ENCODE peak calls at places on chromosomes 11 and 22, in five cellular contexts. One of them, this sample, is unnamed.

GRCh38 chr11:120337133-120337895 is 1.1 kb downstream of the ARHGEF12 start:
- DNase-seq in HCT116: no peak
- DNase-seq in stimulated activated CD8-positive, alpha-beta memory T cell treated with anti-CD3 and anti-CD28 coated beads, Interleukin-4, amount 100 ng/mL, for 48 hours: peak; percentile 45
- DNase-seq in activated CD8-positive, alpha-beta memory T cell treated with anti-CD3 and anti-CD28 coated beads, Interleukin-2, amount 50 U/mL, for 4 hours: no peak
- DNase-seq in CD8-positive, alpha-beta T cell: peak; percentile 14
- DNase-seq in this sample: no peak

GRCh38 chr22:29450222-29450621 is 11.8 kb downstream of the RFPL1 start:
- DNase-seq in HCT116: no peak
- DNase-seq in stimulated activated CD8-positive, alpha-beta memory T cell treated with anti-CD3 and anti-CD28 coated beads, Interleukin-4, amount 100 ng/mL, for 48 hours: no peak
- DNase-seq in activated CD8-positive, alpha-beta memory T cell treated with anti-CD3 and anti-CD28 coated beads, Interleukin-2, amount 50 U/mL, for 4 hours: no peak
- DNase-seq in CD8-positive, alpha-beta T cell: no peak
- DNase-seq in this sample: no peak

GRCh38 chr11:1919428-1920127 is at the start of gene TNNT3:
- DNase-seq in HCT116: no peak
- DNase-seq in stimulated activated CD8-positive, alpha-beta memory T cell treated with anti-CD3 and anti-CD28 coated beads, Interleukin-4, amount 100 ng/mL, for 48 hours: no peak
- DNase-seq in activated CD8-positive, alpha-beta memory T cell treated with anti-CD3 and anti-CD28 coated beads, Interleukin-2, amount 50 U/mL, for 4 hours: no peak
- DNase-seq in CD8-positive, alpha-beta T cell: no peak
- DNase-seq in this sample: no peak

GRCh38 chr11:20154381-20154780 is 5.9 kb downstream of the DBX1 start:
- DNase-seq in HCT116: no peak
- DNase-seq in stimulated activated CD8-positive, alpha-beta memory T cell treated with anti-CD3 and anti-CD28 coated beads, Interleukin-4, amount 100 ng/mL, for 48 hours: no peak
- DNase-seq in activated CD8-positive, alpha-beta memory T cell treated with anti-CD3 and anti-CD28 coated beads, Interleukin-2, amount 50 U/mL, for 4 hours: no peak
- DNase-seq in CD8-positive, alpha-beta T cell: no peak
- DNase-seq in this sample: no peak

GRCh38 chr11:114307524-114308203 is 11.5 kb downstream of the NNMT start:
- DNase-seq in HCT116: no peak
- DNase-seq in stimulated activated CD8-positive, alpha-beta memory T cell treated with anti-CD3 and anti-CD28 coated beads, Interleukin-4, amount 100 ng/mL, for 48 hours: no peak
- DNase-seq in activated CD8-positive, alpha-beta memory T cell treated with anti-CD3 and anti-CD28 coated beads, Interleukin-2, amount 50 U/mL, for 4 hours: no peak
- DNase-seq in CD8-positive, alpha-beta T cell: no peak
- DNase-seq in this sample: no peak

GRCh38 chr11:72352859-72353551 is 81.3 kb downstream of the CLPB start:
- DNase-seq in HCT116: no peak
- DNase-seq in stimulated activated CD8-positive, alpha-beta memory T cell treated with anti-CD3 and anti-CD28 coated beads, Interleukin-4, amount 100 ng/mL, for 48 hours: peak; percentile 34
- DNase-seq in activated CD8-positive, alpha-beta memory T cell treated with anti-CD3 and anti-CD28 coated beads, Interleukin-2, amount 50 U/mL, for 4 hours: no peak
- DNase-seq in CD8-positive, alpha-beta T cell: no peak
- DNase-seq in this sample: no peak

GRCh38 chr11:101299210-101299609 is 169.6 kb upstream of the PGR start:
- DNase-seq in HCT116: no peak
- DNase-seq in stimulated activated CD8-positive, alpha-beta memory T cell treated with anti-CD3 and anti-CD28 coated beads, Interleukin-4, amount 100 ng/mL, for 48 hours: no peak
- DNase-seq in activated CD8-positive, alpha-beta memory T cell treated with anti-CD3 and anti-CD28 coated beads, Interleukin-2, amount 50 U/mL, for 4 hours: no peak
- DNase-seq in CD8-positive, alpha-beta T cell: no peak
- DNase-seq in this sample: no peak

GRCh38 chr22:47164514-47165337 is 402.3 kb downstream of the TBC1D22A start:
- DNase-seq in HCT116: no peak
- DNase-seq in stimulated activated CD8-positive, alpha-beta memory T cell treated with anti-CD3 and anti-CD28 coated beads, Interleukin-4, amount 100 ng/mL, for 48 hours: no peak
- DNase-seq in activated CD8-positive, alpha-beta memory T cell treated with anti-CD3 and anti-CD28 coated beads, Interleukin-2, amount 50 U/mL, for 4 hours: no peak
- DNase-seq in CD8-positive, alpha-beta T cell: no peak
- DNase-seq in this sample: no peak

GRCh38 chr11:121214861-121215260 is 77.7 kb upstream of the SC5D start:
- DNase-seq in HCT116: no peak
- DNase-seq in stimulated activated CD8-positive, alpha-beta memory T cell treated with anti-CD3 and anti-CD28 coated beads, Interleukin-4, amount 100 ng/mL, for 48 hours: no peak
- DNase-seq in activated CD8-positive, alpha-beta memory T cell treated with anti-CD3 and anti-CD28 coated beads, Interleukin-2, amount 50 U/mL, for 4 hours: no peak
- DNase-seq in CD8-positive, alpha-beta T cell: no peak
- DNase-seq in this sample: no peak

GRCh38 chr22:38107692-38108515 is 2.6 kb downstream of the BAIAP2L2 start:
- DNase-seq in HCT116: no peak
- DNase-seq in stimulated activated CD8-positive, alpha-beta memory T cell treated with anti-CD3 and anti-CD28 coated beads, Interleukin-4, amount 100 ng/mL, for 48 hours: no peak
- DNase-seq in activated CD8-positive, alpha-beta memory T cell treated with anti-CD3 and anti-CD28 coated beads, Interleukin-2, amount 50 U/mL, for 4 hours: no peak
- DNase-seq in CD8-positive, alpha-beta T cell: no peak
- DNase-seq in this sample: no peak

GRCh38 chr11:85756401-85757200 is 54.3 kb downstream of the SYTL2 start:
- DNase-seq in HCT116: no peak
- DNase-seq in stimulated activated CD8-positive, alpha-beta memory T cell treated with anti-CD3 and anti-CD28 coated beads, Interleukin-4, amount 100 ng/mL, for 48 hours: no peak
- DNase-seq in activated CD8-positive, alpha-beta memory T cell treated with anti-CD3 and anti-CD28 coated beads, Interleukin-2, amount 50 U/mL, for 4 hours: peak; percentile 51
- DNase-seq in CD8-positive, alpha-beta T cell: peak; percentile 47
- DNase-seq in this sample: peak; percentile 94

GRCh38 chr11:10492084-10492483 is 37.0 kb downstream of the AMPD3 start:
- DNase-seq in HCT116: no peak
- DNase-seq in stimulated activated CD8-positive, alpha-beta memory T cell treated with anti-CD3 and anti-CD28 coated beads, Interleukin-4, amount 100 ng/mL, for 48 hours: no peak
- DNase-seq in activated CD8-positive, alpha-beta memory T cell treated with anti-CD3 and anti-CD28 coated beads, Interleukin-2, amount 50 U/mL, for 4 hours: no peak
- DNase-seq in CD8-positive, alpha-beta T cell: no peak
- DNase-seq in this sample: no peak

GRCh38 chr11:128615076-128615475 is 27.7 kb upstream of the ETS1 start:
- DNase-seq in HCT116: no peak
- DNase-seq in stimulated activated CD8-positive, alpha-beta memory T cell treated with anti-CD3 and anti-CD28 coated beads, Interleukin-4, amount 100 ng/mL, for 48 hours: no peak
- DNase-seq in activated CD8-positive, alpha-beta memory T cell treated with anti-CD3 and anti-CD28 coated beads, Interleukin-2, amount 50 U/mL, for 4 hours: no peak
- DNase-seq in CD8-positive, alpha-beta T cell: no peak
- DNase-seq in this sample: no peak

GRCh38 chr22:42799462-42800405 is 57.3 kb downstream of the ARFGAP3 start:
- DNase-seq in HCT116: no peak
- DNase-seq in stimulated activated CD8-positive, alpha-beta memory T cell treated with anti-CD3 and anti-CD28 coated beads, Interleukin-4, amount 100 ng/mL, for 48 hours: no peak
- DNase-seq in activated CD8-positive, alpha-beta memory T cell treated with anti-CD3 and anti-CD28 coated beads, Interleukin-2, amount 50 U/mL, for 4 hours: no peak
- DNase-seq in CD8-positive, alpha-beta T cell: no peak
- DNase-seq in this sample: no peak

GRCh38 chr11:11178671-11179070 is 174.4 kb downstream of the CSNK2A3 start:
- DNase-seq in HCT116: no peak
- DNase-seq in stimulated activated CD8-positive, alpha-beta memory T cell treated with anti-CD3 and anti-CD28 coated beads, Interleukin-4, amount 100 ng/mL, for 48 hours: no peak
- DNase-seq in activated CD8-positive, alpha-beta memory T cell treated with anti-CD3 and anti-CD28 coated beads, Interleukin-2, amount 50 U/mL, for 4 hours: no peak
- DNase-seq in CD8-positive, alpha-beta T cell: no peak
- DNase-seq in this sample: no peak

GRCh38 chr11:122393209-122393850 is 262.2 kb upstream of the UBASH3B start:
- DNase-seq in HCT116: no peak
- DNase-seq in stimulated activated CD8-positive, alpha-beta memory T cell treated with anti-CD3 and anti-CD28 coated beads, Interleukin-4, amount 100 ng/mL, for 48 hours: no peak
- DNase-seq in activated CD8-positive, alpha-beta memory T cell treated with anti-CD3 and anti-CD28 coated beads, Interleukin-2, amount 50 U/mL, for 4 hours: no peak
- DNase-seq in CD8-positive, alpha-beta T cell: no peak
- DNase-seq in this sample: no peak

GRCh38 chr22:19505735-19506126 is 18.5 kb downstream of the CLDN5 start:
- DNase-seq in HCT116: no peak
- DNase-seq in stimulated activated CD8-positive, alpha-beta memory T cell treated with anti-CD3 and anti-CD28 coated beads, Interleukin-4, amount 100 ng/mL, for 48 hours: no peak
- DNase-seq in activated CD8-positive, alpha-beta memory T cell treated with anti-CD3 and anti-CD28 coated beads, Interleukin-2, amount 50 U/mL, for 4 hours: no peak
- DNase-seq in CD8-positive, alpha-beta T cell: no peak
- DNase-seq in this sample: no peak

GRCh38 chr11:5621580-5621979 is 3.2 kb upstream of the TRIM34 start:
- DNase-seq in HCT116: no peak
- DNase-seq in stimulated activated CD8-positive, alpha-beta memory T cell treated with anti-CD3 and anti-CD28 coated beads, Interleukin-4, amount 100 ng/mL, for 48 hours: no peak
- DNase-seq in activated CD8-positive, alpha-beta memory T cell treated with anti-CD3 and anti-CD28 coated beads, Interleukin-2, amount 50 U/mL, for 4 hours: no peak
- DNase-seq in CD8-positive, alpha-beta T cell: no peak
- DNase-seq in this sample: no peak

GRCh38 chr11:63510360-63511130 is 4.7 kb downstream of the LGALS12 start:
- DNase-seq in HCT116: no peak
- DNase-seq in stimulated activated CD8-positive, alpha-beta memory T cell treated with anti-CD3 and anti-CD28 coated beads, Interleukin-4, amount 100 ng/mL, for 48 hours: no peak
- DNase-seq in activated CD8-positive, alpha-beta memory T cell treated with anti-CD3 and anti-CD28 coated beads, Interleukin-2, amount 50 U/mL, for 4 hours: no peak
- DNase-seq in CD8-positive, alpha-beta T cell: no peak
- DNase-seq in this sample: no peak

This sample was measured in LNCaP clone FGC.